ENCODE peak calls at places on chromosomes 12 and 14, in seven cellular contexts. One of them, this sample, is unnamed.

GRCh38 chr12:113777751-113778150 is 188.4 kb downstream of the RBM19 start:
- DNase-seq in H1: no peak
- DNase-seq in neuronal stem cell: no peak
- DNase-seq in IMR-90: no peak
- DNase-seq in H9: no peak
- DNase-seq in mesendoderm: no peak
- DNase-seq in trophoblast cell: peak
- DNase-seq in this sample: no peak

GRCh38 chr12:132256646-132257045 is 72.7 kb downstream of the GALNT9 start:
- DNase-seq in H1: no peak
- DNase-seq in neuronal stem cell: no peak
- DNase-seq in IMR-90: no peak
- DNase-seq in H9: no peak
- DNase-seq in mesendoderm: no peak
- DNase-seq in trophoblast cell: no peak
- DNase-seq in this sample: no peak

GRCh38 chr12:25959069-25959961 is 833 bp downstream of the RASSF8 start:
- DNase-seq in H1: no peak
- DNase-seq in neuronal stem cell: no peak
- DNase-seq in IMR-90: peak
- DNase-seq in H9: peak
- DNase-seq in mesendoderm: peak
- DNase-seq in trophoblast cell: peak
- DNase-seq in this sample: peak

GRCh38 chr12:46884362-46884761 is 58.6 kb upstream of the SLC38A4 start:
- DNase-seq in H1: no peak
- DNase-seq in neuronal stem cell: no peak
- DNase-seq in IMR-90: no peak
- DNase-seq in H9: no peak
- DNase-seq in mesendoderm: no peak
- DNase-seq in trophoblast cell: no peak
- DNase-seq in this sample: no peak

GRCh38 chr12:132513070-132513398 is 23.1 kb downstream of the FBRSL1 start:
- DNase-seq in H1: no peak
- DNase-seq in neuronal stem cell: no peak
- DNase-seq in IMR-90: peak
- DNase-seq in H9: no peak
- DNase-seq in mesendoderm: no peak
- DNase-seq in trophoblast cell: no peak
- DNase-seq in this sample: no peak

GRCh38 chr14:89765346-89765745 is 189.2 kb downstream of the EFCAB11 start:
- DNase-seq in H1: no peak
- DNase-seq in neuronal stem cell: no peak
- DNase-seq in IMR-90: no peak
- DNase-seq in H9: no peak
- DNase-seq in mesendoderm: no peak
- DNase-seq in trophoblast cell: no peak
- DNase-seq in this sample: no peak

GRCh38 chr12:132477009-132477702 is 12.8 kb upstream of the FBRSL1 start:
- DNase-seq in H1: no peak
- DNase-seq in neuronal stem cell: no peak
- DNase-seq in IMR-90: no peak
- DNase-seq in H9: no peak
- DNase-seq in mesendoderm: no peak
- DNase-seq in trophoblast cell: no peak
- DNase-seq in this sample: no peak

GRCh38 chr12:15627995-15628945 is 160.9 kb downstream of the EPS8 start:
- DNase-seq in H1: no peak
- DNase-seq in neuronal stem cell: no peak
- DNase-seq in IMR-90: peak
- DNase-seq in H9: no peak
- DNase-seq in mesendoderm: peak
- DNase-seq in trophoblast cell: peak
- DNase-seq in this sample: peak

GRCh38 chr12:123771261-123771660 is 9.2 kb downstream of the DNAH10 start:
- DNase-seq in H1: no peak
- DNase-seq in neuronal stem cell: no peak
- DNase-seq in IMR-90: no peak
- DNase-seq in H9: no peak
- DNase-seq in mesendoderm: no peak
- DNase-seq in trophoblast cell: no peak
- DNase-seq in this sample: no peak

GRCh38 chr14:65772901-65773574 is 360.5 kb downstream of the FUT8 start:
- DNase-seq in H1: no peak
- DNase-seq in neuronal stem cell: no peak
- DNase-seq in IMR-90: no peak
- DNase-seq in H9: no peak
- DNase-seq in mesendoderm: no peak
- DNase-seq in trophoblast cell: no peak
- DNase-seq in this sample: no peak

GRCh38 chr12:1050059-1050707 is 59.2 kb downstream of the ERC1 start:
- DNase-seq in H1: no peak
- DNase-seq in neuronal stem cell: no peak
- DNase-seq in IMR-90: no peak
- DNase-seq in H9: no peak
- DNase-seq in mesendoderm: peak
- DNase-seq in trophoblast cell: no peak
- DNase-seq in this sample: no peak

GRCh38 chr14:36521598-36522345 is 1.7 kb upstream of the NKX2-1 start:
- DNase-seq in H1: no peak
- DNase-seq in neuronal stem cell: peak
- DNase-seq in IMR-90: no peak
- DNase-seq in H9: peak
- DNase-seq in mesendoderm: peak
- DNase-seq in trophoblast cell: no peak
- DNase-seq in this sample: no peak

GRCh38 chr14:50806241-50806933 is 24.6 kb downstream of the NIN start:
- DNase-seq in H1: no peak
- DNase-seq in neuronal stem cell: no peak
- DNase-seq in IMR-90: no peak
- DNase-seq in H9: no peak
- DNase-seq in mesendoderm: no peak
- DNase-seq in trophoblast cell: peak
- DNase-seq in this sample: no peak

GRCh38 chr12:111819191-111820158 is 22.6 kb upstream of the MAPKAPK5 start:
- DNase-seq in H1: no peak
- DNase-seq in neuronal stem cell: no peak
- DNase-seq in IMR-90: no peak
- DNase-seq in H9: no peak
- DNase-seq in mesendoderm: no peak
- DNase-seq in trophoblast cell: peak
- DNase-seq in this sample: peak

GRCh38 chr14:104151028-104151385 is 12.6 kb downstream of the KIF26A start:
- DNase-seq in H1: no peak
- DNase-seq in neuronal stem cell: no peak
- DNase-seq in IMR-90: no peak
- DNase-seq in H9: no peak
- DNase-seq in mesendoderm: no peak
- DNase-seq in trophoblast cell: no peak
- DNase-seq in this sample: no peak

GRCh38 chr12:110619534-110619953 is 5.6 kb downstream of the TCTN1 start:
- DNase-seq in H1: no peak
- DNase-seq in neuronal stem cell: no peak
- DNase-seq in IMR-90: peak
- DNase-seq in H9: no peak
- DNase-seq in mesendoderm: no peak
- DNase-seq in trophoblast cell: no peak
- DNase-seq in this sample: peak

GRCh38 chr14:72479471-72479931 is 414.4 kb downstream of the DPF3 start:
- DNase-seq in H1: no peak
- DNase-seq in neuronal stem cell: no peak
- DNase-seq in IMR-90: peak
- DNase-seq in H9: no peak
- DNase-seq in mesendoderm: peak
- DNase-seq in trophoblast cell: no peak
- DNase-seq in this sample: no peak

GRCh38 chr12:6554168-6554989 is 1.5 kb downstream of the IFFO1 start:
- DNase-seq in H1: no peak
- DNase-seq in neuronal stem cell: peak
- DNase-seq in IMR-90: peak
- DNase-seq in H9: peak
- DNase-seq in mesendoderm: peak
- DNase-seq in trophoblast cell: peak
- DNase-seq in this sample: peak

GRCh38 chr12:132603240-132604107 is 6.9 kb downstream of the LRCOL1 start:
- DNase-seq in H1: no peak
- DNase-seq in neuronal stem cell: no peak
- DNase-seq in IMR-90: no peak
- DNase-seq in H9: peak
- DNase-seq in mesendoderm: no peak
- DNase-seq in trophoblast cell: no peak
- DNase-seq in this sample: no peak

DNA sequence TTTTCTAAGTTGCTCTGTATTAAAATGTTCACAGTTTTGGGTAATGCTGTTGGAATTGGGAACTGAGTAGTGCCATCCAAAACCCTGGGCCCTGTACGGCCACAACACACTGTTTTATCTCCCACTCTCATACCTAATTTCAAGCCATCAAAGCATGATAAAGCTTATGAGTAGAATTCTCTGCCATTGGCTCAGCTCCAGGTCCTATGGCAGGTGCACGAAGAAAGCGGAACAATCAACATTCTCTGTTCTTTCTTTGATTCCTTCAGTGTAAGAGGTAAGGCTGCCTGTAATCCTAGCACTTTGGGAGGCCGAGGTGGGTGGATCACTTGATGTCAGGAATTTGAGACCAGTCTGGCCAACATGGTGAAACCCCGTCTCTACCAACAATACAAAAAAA is 394.9 kb downstream of the CCDC91 start:
- DNase-seq in H1: no peak
- DNase-seq in neuronal stem cell: no peak
- DNase-seq in IMR-90: no peak
- DNase-seq in H9: no peak
- DNase-seq in mesendoderm: no peak
- DNase-seq in trophoblast cell: no peak
- DNase-seq in this sample: no peak
- H4K8ac ChIP-seq in H1: no peak
- H4K8ac ChIP-seq in neuronal stem cell: no peak
- H4K8ac ChIP-seq in IMR-90: no peak
- H4K8ac ChIP-seq in H9: no peak
- H4K8ac ChIP-seq in mesendoderm: no peak
- H4K8ac ChIP-seq in trophoblast cell: no peak
- H4K8ac ChIP-seq in this sample: no peak

GRCh38 chr12:96265836-96266235 is 71.7 kb downstream of the ELK3 start:
- DNase-seq in H1: no peak
- DNase-seq in neuronal stem cell: no peak
- DNase-seq in IMR-90: no peak
- DNase-seq in H9: no peak
- DNase-seq in mesendoderm: no peak
- DNase-seq in trophoblast cell: no peak
- DNase-seq in this sample: no peak
- H4K8ac ChIP-seq in H1: no peak
- H4K8ac ChIP-seq in neuronal stem cell: no peak
- H4K8ac ChIP-seq in IMR-90: no peak
- H4K8ac ChIP-seq in H9: no peak
- H4K8ac ChIP-seq in mesendoderm: no peak
- H4K8ac ChIP-seq in trophoblast cell: no peak
- H4K8ac ChIP-seq in this sample: no peak

DNA sequence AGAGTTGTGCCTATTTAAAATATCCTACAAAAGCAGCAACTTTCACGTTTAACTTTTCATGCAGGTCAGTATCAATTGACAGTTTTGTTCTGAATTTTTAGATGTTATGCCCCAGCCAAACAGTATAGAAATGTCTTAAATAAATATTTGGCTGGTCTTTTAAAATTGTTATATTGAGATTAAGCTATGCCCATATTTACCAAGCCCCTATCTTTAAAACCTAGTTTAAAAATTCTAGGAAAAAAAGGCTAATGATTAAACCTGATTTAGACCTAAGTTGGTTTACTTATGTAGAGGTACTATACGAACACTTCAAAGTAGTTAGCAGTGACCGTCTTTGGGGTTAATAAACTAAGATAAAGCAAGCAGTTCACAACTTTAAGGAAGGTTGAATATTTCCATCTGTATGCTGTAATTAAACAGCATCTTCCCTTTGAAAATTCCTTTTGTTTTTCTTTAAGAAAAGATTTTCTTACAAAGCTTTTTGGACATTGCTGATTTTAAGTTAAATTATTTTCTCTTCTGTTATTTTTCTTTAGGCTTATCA is 7.3 kb downstream of the EID3 start:
- DNase-seq in H1: no peak
- DNase-seq in neuronal stem cell: no peak
- DNase-seq in IMR-90: no peak
- DNase-seq in H9: no peak
- DNase-seq in mesendoderm: no peak
- DNase-seq in trophoblast cell: no peak
- DNase-seq in this sample: no peak
- H4K8ac ChIP-seq in H1: no peak
- H4K8ac ChIP-seq in neuronal stem cell: no peak
- H4K8ac ChIP-seq in IMR-90: no peak
- H4K8ac ChIP-seq in H9: no peak
- H4K8ac ChIP-seq in mesendoderm: no peak
- H4K8ac ChIP-seq in trophoblast cell: no peak
- H4K8ac ChIP-seq in this sample: no peak

GRCh38 chr12:92140919-92141536 is 4.6 kb downstream of the BTG1 start:
- DNase-seq in H1: no peak
- DNase-seq in neuronal stem cell: no peak
- DNase-seq in IMR-90: no peak
- DNase-seq in H9: no peak
- DNase-seq in mesendoderm: no peak
- DNase-seq in trophoblast cell: no peak
- DNase-seq in this sample: peak
- H4K8ac ChIP-seq in H1: no peak
- H4K8ac ChIP-seq in neuronal stem cell: no peak
- H4K8ac ChIP-seq in IMR-90: no peak
- H4K8ac ChIP-seq in H9: no peak
- H4K8ac ChIP-seq in mesendoderm: no peak
- H4K8ac ChIP-seq in trophoblast cell: no peak
- H4K8ac ChIP-seq in this sample: no peak

This sample was measured in mesenchymal stem cell.